ENCODE peak calls at places on chromosome 22, in eight cellular contexts. O, X, T, Z, G, W, D and A are unnamed samples. For H3K27me3, the result is how much of the 10 kb centered on the place peaks cover.

GRCh38 chr22:19522190-19522880 is 1.9 kb downstream of the CLDN5 start:
- DNase-seq in X (no peak), O (peak), Z (no peak), W (no peak), D (no peak), T (no peak), G (no peak), A (peak)

GRCh38 chr22:24104307-24105017 is 76.8 kb upstream of the SUSD2 start:
- DNase-seq in D (no peak), T (no peak), O (no peak), Z (no peak), G (no peak), X (no peak), W (peak), A (peak)

GRCh38 chr22:46462726-46463371 is 74.6 kb downstream of the CELSR1 start:
- DNase-seq in W (no peak), T (no peak), D (no peak), X (no peak), Z (no peak), O (no peak), G (no peak), A (no peak)

GRCh38 chr22:19579880-19580279 is 55.7 kb upstream of the CLDN5 start:
- DNase-seq in X (no peak), Z (peak), G (no peak), W (peak), O (no peak), D (peak), T (no peak), A (no peak)

GRCh38 chr22:30555282-30556210 is 9.0 kb upstream of the SEC14L6 start:
- DNase-seq in D (no peak), G (peak), W (no peak), T (no peak), Z (no peak), O (no peak), X (no peak), A (no peak)

GRCh38 chr22:28711820-28712777 is 29.5 kb downstream of the CHEK2 start:
- DNase-seq in Z (peak), W (no peak), X (no peak), O (no peak), D (no peak), G (no peak), T (no peak), A (no peak)

GRCh38 chr22:46746620-46747019 is 8.6 kb upstream of the CERK start:
- DNase-seq in G (no peak), W (no peak), X (no peak), D (no peak), O (no peak), Z (no peak), T (no peak), A (no peak)

GRCh38 chr22:23404689-23405365 is 175.3 kb downstream of the IGLL1 start:
- DNase-seq in O (no peak), X (no peak), Z (no peak), T (no peak), W (peak), G (peak), D (no peak), A (peak)

GRCh38 chr22:20748082-20748481 is 25.8 kb upstream of the SERPIND1 start:
- DNase-seq in X (no peak), W (no peak), Z (no peak), D (no peak), T (no peak), O (no peak), G (no peak), A (no peak)

GRCh38 chr22:25085930-25086901 is 113.4 kb upstream of the CRYBB3 start:
- DNase-seq in X (peak), T (no peak), O (no peak), Z (peak), G (no peak), D (no peak), W (no peak), A (no peak)

GRCh38 chr22:50674127-50674493 is 1.5 kb downstream of the SHANK3 start:
- DNase-seq in X (no peak), G (peak), Z (no peak), D (no peak), W (no peak), T (no peak), O (peak), A (no peak)

GRCh38 chr22:44325718-44326548 is 13.2 kb upstream of the SHISAL1 start:
- DNase-seq in Z (no peak), W (no peak), X (no peak), G (no peak), T (no peak), O (peak), D (no peak), A (no peak)

GRCh38 chr22:28299760-28300159 is 379.9 kb downstream of the TTC28 start:
- DNase-seq in T (no peak), O (no peak), Z (peak), G (no peak), W (no peak), X (no peak), D (no peak), A (no peak)

GRCh38 chr22:49659924-49660315 is 167.8 kb downstream of the BRD1 start:
- DNase-seq in D (no peak), G (peak), O (no peak), Z (no peak), W (no peak), T (no peak), X (no peak), A (peak)

GRCh38 chr22:28955817-28956216 is 72.4 kb downstream of the ZNRF3 start:
- DNase-seq in T (no peak), Z (no peak), D (peak), W (no peak), O (no peak), G (no peak), X (no peak), A (no peak)

GRCh38 chr22:36465232-36466021 is 16.0 kb downstream of the TXN2 start:
- DNase-seq in W (peak), T (no peak), Z (peak), O (no peak), G (peak), X (no peak), D (peak), A (no peak)
- TF ChIP-seq EP300 in W (no peak), T (peak), Z (peak), O (no peak), G (no peak), X (no peak), D (peak), A (no peak)

GRCh38 chr22:17928391-17928790 is 96.0 kb downstream of the MICAL3 start:
- DNase-seq in X (no peak), W (no peak), T (no peak), O (no peak), G (no peak), D (no peak), Z (no peak), A (no peak)

GRCh38 chr22:17927062-17927461 is 97.3 kb downstream of the MICAL3 start:
- DNase-seq in G (no peak), Z (no peak), O (no peak), D (no peak), X (no peak), W (no peak), T (no peak), A (no peak)

GRCh38 chr22:17931400-17931825 is 92.9 kb downstream of the MICAL3 start:
- DNase-seq in D (peak), X (no peak), O (peak), W (no peak), T (no peak), Z (no peak), G (no peak), A (no peak)

GRCh38 chr22:17930455-17931313 is 93.7 kb downstream of the MICAL3 start:
- DNase-seq in X (no peak), O (no peak), T (no peak), Z (no peak), G (peak), D (no peak), W (no peak), A (peak)

GRCh38 chr22:17929909-17930308 is 94.5 kb downstream of the MICAL3 start:
- DNase-seq in G (no peak), O (no peak), Z (no peak), X (no peak), T (no peak), W (no peak), D (no peak), A (no peak)
- H3K27me3 ChIP-seq in G (under half), O (under half), Z (under half), X (under half), T (under half), W (under half), D (under half), A (under half)

GRCh38 chr22:42330953-42331525 is 60.6 kb upstream of the TCF20 start:
- DNase-seq in Z (no peak), O (no peak), G (peak), D (no peak), T (no peak), W (no peak), X (no peak), A (no peak)
- TF ChIP-seq EP300 in Z (no peak), O (no peak), G (no peak), D (no peak), T (no peak), W (no peak), X (no peak), A (no peak)

GRCh38 chr22:39558950-39559349 is 11.6 kb upstream of the CACNA1I start:
- DNase-seq in Z (no peak), G (no peak), O (no peak), W (no peak), X (no peak), T (no peak), D (no peak), A (no peak)
- H3K27me3 ChIP-seq in Z (under half), G (under half), O (under half), W (half or more), X (under half), T (under half), D (half or more), A (half or more)

GRCh38 chr22:17369553-17370035 is 334 bp downstream of the CECR2 start:
- DNase-seq in O (peak), D (peak), Z (peak), T (no peak), G (peak), W (no peak), X (no peak), A (no peak)
- TF ChIP-seq EP300 in O (no peak), D (no peak), Z (no peak), T (no peak), G (no peak), W (no peak), X (no peak), A (no peak)